ENCODE peak calls at places on chromosomes 4 and X, in ten cellular contexts. B is activated gamma-delta T cell treated with Interleukin-2 at 50 U/mL for 16 hours; P is activated naive CD8-positive, alpha-beta T cell treated with anti-CD3 and anti-CD28 coated beads, Interleukin-2, amount 50 U/mL, for 24 hours; N is hippocampal formation; Z is AG04450; O is colonic mucosa; W is activated CD8-positive, alpha-beta T cell treated with anti-CD3 and anti-CD28 coated beads, Interleukin-2, amount 10 ng/mL, durations not matched to agents 7 days and 5 days; R is stimulated activated CD8-positive, alpha-beta memory T cell treated with anti-CD3 and anti-CD28 coated beads, Interleukin-2, amount 100 ng/mL, for 48 hours; G is activated T-cell treated with anti-CD3 and anti-CD28 coated beads, Interleukin-2, amount 50 U/mL, for 72 hours; A is AG20443. J is an unnamed sample.
A peak's percentile ranks its signal among the peaks of the same experiment; 100 is the strongest.

GRCh38 chr4:61210186-61210939 is 10.2 kb downstream of the ADGRL3 start:
- DNase-seq in B (no peak), P (no peak), N (peak; percentile 74), Z (no peak), O (no peak), W (no peak), R (no peak), G (no peak), A (no peak), J (no peak)

GRCh38 chr4:18020145-18020670 is 1.3 kb downstream of the LCORL start:
- DNase-seq in B (peak; percentile 8), P (peak; percentile 19), N (no peak), Z (no peak), O (peak; percentile 51), W (peak; percentile 36), R (no peak), G (peak; percentile 15), A (peak; percentile 15), J (no peak)

GRCh38 chr4:117491531-117491930 is 406.2 kb upstream of the TRAM1L1 start:
- DNase-seq in B (no peak), P (no peak), N (no peak), Z (no peak), O (no peak), W (no peak), R (no peak), G (no peak), A (no peak), J (no peak)

GRCh38 chr4:184550476-184550875 is 76.1 kb upstream of the IRF2 start:
- DNase-seq in B (no peak), P (no peak), N (no peak), Z (no peak), O (no peak), W (no peak), R (no peak), G (no peak), A (no peak), J (no peak)

GRCh38 chr4:147736458-147736857 is 4.6 kb downstream of the ARHGAP10 start:
- DNase-seq in B (no peak), P (no peak), N (no peak), Z (no peak), O (no peak), W (no peak), R (no peak), G (no peak), A (peak; percentile 82), J (no peak)

GRCh38 chr4:156188596-156188995 is 234.9 kb upstream of the CTSO start:
- DNase-seq in B (no peak), P (no peak), N (no peak), Z (no peak), O (no peak), W (no peak), R (no peak), G (no peak), A (no peak), J (no peak)

GRCh38 chrX:153381684-153382532 is 19.2 kb downstream of the PNMA6E start:
- DNase-seq in B (no peak), P (peak; percentile 6), N (no peak), Z (peak; percentile 45), O (no peak), W (peak; percentile 42), R (no peak), G (peak; percentile 31), A (peak; percentile 71), J (no peak)

GRCh38 chr4:7677799-7678301 is 243.1 kb upstream of the PSAPL1 start:
- DNase-seq in B (no peak), P (no peak), N (no peak), Z (no peak), O (no peak), W (no peak), R (no peak), G (no peak), A (no peak), J (no peak)

GRCh38 chrX:150409486-150409885 is 46.4 kb downstream of the MAMLD1 start:
- DNase-seq in B (no peak), P (no peak), N (no peak), Z (no peak), O (no peak), W (no peak), R (no peak), G (no peak), A (no peak), J (no peak)

GRCh38 chr4:68410149-68410548 is 37.1 kb upstream of the TMPRSS11E start:
- DNase-seq in B (no peak), P (no peak), N (no peak), Z (no peak), O (no peak), W (no peak), R (no peak), G (no peak), A (no peak), J (no peak)

GRCh38 chrX:116317409-116317808 is 119.0 kb upstream of the SLC6A14 start:
- DNase-seq in B (no peak), P (no peak), N (no peak), Z (no peak), O (peak; percentile 31), W (no peak), R (no peak), G (no peak), A (no peak), J (no peak)

GRCh38 chrX:45840411-45840950 is 639.8 kb upstream of the DIPK2B start:
- DNase-seq in B (no peak), P (no peak), N (no peak), Z (no peak), O (no peak), W (no peak), R (no peak), G (no peak), A (no peak), J (no peak)

GRCh38 chrX:9285342-9285771 is 179.5 kb upstream of the TBL1X start:
- DNase-seq in B (peak; percentile 6), P (peak; percentile 55), N (no peak), Z (no peak), O (no peak), W (peak; percentile 30), R (peak; percentile 37), G (peak; percentile 81), A (no peak), J (no peak)

GRCh38 chr4:25030283-25031076 is at the start of gene LGI2:
- DNase-seq in B (no peak), P (no peak), N (no peak), Z (no peak), O (peak; percentile 32), W (no peak), R (no peak), G (peak; percentile 5), A (peak; percentile 75), J (no peak)

GRCh38 chr4:176849076-176849475 is 56.4 kb upstream of the VEGFC start:
- DNase-seq in B (no peak), P (no peak), N (no peak), Z (no peak), O (no peak), W (no peak), R (no peak), G (no peak), A (no peak), J (no peak)

GRCh38 chr4:81565137-81565870 is 93.6 kb upstream of the RASGEF1B start:
- DNase-seq in B (no peak), P (no peak), N (peak; percentile 67), Z (no peak), O (peak; percentile 85), W (no peak), R (no peak), G (no peak), A (peak; percentile 61), J (no peak)

GRCh38 chrX:20530319-20530979 is 263.7 kb upstream of the RPS6KA3 start:
- DNase-seq in B (peak; percentile 55), P (peak; percentile 54), N (peak; percentile 49), Z (no peak), O (peak; percentile 69), W (peak; percentile 71), R (peak; percentile 21), G (peak; percentile 43), A (peak; percentile 39), J (peak; percentile 41)

GRCh38 chr4:69025191-69025998 is 70.9 kb upstream of the UGT2B7 start:
- DNase-seq in B (no peak), P (no peak), N (no peak), Z (no peak), O (peak; percentile 37), W (no peak), R (no peak), G (no peak), A (no peak), J (no peak)

GRCh38 chr4:87038837-87039715 is 104.3 kb downstream of the AFF1 start:
- DNase-seq in B (no peak), P (no peak), N (peak; percentile 64), Z (peak; percentile 59), O (no peak), W (no peak), R (no peak), G (no peak), A (peak; percentile 88), J (no peak)

GRCh38 chrX:45001038-45001437 is 128.1 kb downstream of the KDM6A start:
- DNase-seq in B (no peak), P (no peak), N (no peak), Z (no peak), O (no peak), W (no peak), R (no peak), G (no peak), A (no peak), J (no peak)

GRCh38 chrX:72042860-72043248 is 88.9 kb downstream of the RTL5 start:
- DNase-seq in B (no peak), P (no peak), N (no peak), Z (no peak), O (no peak), W (no peak), R (no peak), G (no peak), A (no peak), J (no peak)

GRCh38 chr4:124526760-124527159 is 185.8 kb downstream of the ANKRD50 start:
- DNase-seq in B (no peak), P (no peak), N (no peak), Z (no peak), O (no peak), W (no peak), R (no peak), G (no peak), A (no peak), J (no peak)

GRCh38 chr4:182068920-182069319 is 174.3 kb upstream of the TENM3 start:
- DNase-seq in B (no peak), P (no peak), N (no peak), Z (no peak), O (no peak), W (no peak), R (no peak), G (no peak), A (no peak), J (no peak)

GRCh38 chrX:34859191-34859590 is 83.4 kb upstream of the FAM47B start:
- DNase-seq in B (no peak), P (no peak), N (no peak), Z (no peak), O (no peak), W (no peak), R (no peak), G (no peak), A (no peak), J (no peak)

GRCh38 chr4:67288964-67289363 is 256.3 kb downstream of the CENPC start:
- DNase-seq in B (no peak), P (peak; percentile 36), N (no peak), Z (no peak), O (no peak), W (no peak), R (peak; percentile 1), G (peak; percentile 18), A (no peak), J (no peak)

GRCh38 chr4:154736774-154737173 is 7.0 kb upstream of the LRAT start:
- DNase-seq in B (no peak), P (no peak), N (no peak), Z (no peak), O (no peak), W (no peak), R (no peak), G (no peak), A (no peak), J (no peak)

GRCh38 chrX:135528756-135529155 is 8.3 kb downstream of the INTS6L start:
- DNase-seq in B (no peak), P (no peak), N (no peak), Z (no peak), O (no peak), W (no peak), R (no peak), G (no peak), A (no peak), J (no peak)

GRCh38 chr4:110099638-110100037 is 98.8 kb downstream of the ELOVL6 start:
- DNase-seq in B (no peak), P (no peak), N (no peak), Z (no peak), O (no peak), W (no peak), R (no peak), G (no peak), A (no peak), J (no peak)